ENCODE peak calls at places on chromosome X, in five cellular contexts. One of them, this sample, is unnamed.

GRCh38 chrX:72305286-72306084 is at the start of gene CITED1:
- DNase-seq in heart left ventricle: no peak
- DNase-seq in cardiac muscle cell: no peak
- DNase-seq in psoas muscle: no peak
- DNase-seq in GM12865: no peak
- DNase-seq in this sample: no peak

GRCh38 chrX:21747523-21747922 is 10.4 kb downstream of the SMPX start:
- DNase-seq in psoas muscle: no peak
- DNase-seq in GM12865: no peak
- DNase-seq in heart left ventricle: no peak
- DNase-seq in cardiac muscle cell: peak; percentile 60
- DNase-seq in this sample: no peak

GRCh38 chrX:41922694-41923171 is 621 bp downstream of the CASK start:
- DNase-seq in GM12865: peak; percentile 46
- DNase-seq in psoas muscle: peak; percentile 58
- DNase-seq in cardiac muscle cell: peak; percentile 71
- DNase-seq in heart left ventricle: peak; percentile 40
- DNase-seq in this sample: no peak

GRCh38 chrX:47181301-47181700 is 12.3 kb upstream of the UBA1 start:
- DNase-seq in heart left ventricle: peak; percentile 17
- DNase-seq in GM12865: no peak
- DNase-seq in cardiac muscle cell: no peak
- DNase-seq in psoas muscle: no peak
- DNase-seq in this sample: no peak

GRCh38 chrX:46994096-46994495 is 81.9 kb downstream of the JADE3 start:
- DNase-seq in heart left ventricle: no peak
- DNase-seq in psoas muscle: no peak
- DNase-seq in cardiac muscle cell: no peak
- DNase-seq in GM12865: no peak
- DNase-seq in this sample: no peak

GRCh38 chrX:43958529-43958928 is 14.7 kb downstream of the NDP start:
- DNase-seq in cardiac muscle cell: peak; percentile 68
- DNase-seq in psoas muscle: no peak
- DNase-seq in GM12865: peak; percentile 55
- DNase-seq in heart left ventricle: no peak
- DNase-seq in this sample: peak; percentile 79

GRCh38 chrX:1537031-1537715 is at the start of gene P2RY8:
- DNase-seq in heart left ventricle: peak; percentile 73
- DNase-seq in psoas muscle: peak; percentile 66
- DNase-seq in GM12865: peak; percentile 89
- DNase-seq in cardiac muscle cell: no peak
- DNase-seq in this sample: no peak

GRCh38 chrX:65644621-65645287 is 22.7 kb upstream of the MSN start:
- DNase-seq in psoas muscle: peak; percentile 91
- DNase-seq in heart left ventricle: peak; percentile 88
- DNase-seq in cardiac muscle cell: no peak
- DNase-seq in GM12865: no peak
- DNase-seq in this sample: peak; percentile 86

GRCh38 chrX:72121381-72121780 is 10.3 kb downstream of the RTL5 start:
- DNase-seq in GM12865: peak; percentile 42
- DNase-seq in cardiac muscle cell: no peak
- DNase-seq in psoas muscle: peak; percentile 72
- DNase-seq in heart left ventricle: peak; percentile 64
- DNase-seq in this sample: peak; percentile 85

GRCh38 chrX:1614927-1615326 is at the start of gene ASMT:
- DNase-seq in psoas muscle: no peak
- DNase-seq in heart left ventricle: no peak
- DNase-seq in cardiac muscle cell: no peak
- DNase-seq in GM12865: no peak
- DNase-seq in this sample: no peak

GRCh38 chrX:53990201-53990600 is 54.1 kb downstream of the PHF8 start:
- DNase-seq in heart left ventricle: no peak
- DNase-seq in psoas muscle: no peak
- DNase-seq in GM12865: no peak
- DNase-seq in cardiac muscle cell: no peak
- DNase-seq in this sample: no peak

GRCh38 chrX:134240209-134240608 is 3.2 kb downstream of the CCDC160 start:
- DNase-seq in cardiac muscle cell: no peak
- DNase-seq in heart left ventricle: no peak
- DNase-seq in GM12865: no peak
- DNase-seq in psoas muscle: no peak
- DNase-seq in this sample: no peak

GRCh38 chrX:64642482-64642881 is 247.2 kb upstream of the MTMR8 start:
- DNase-seq in cardiac muscle cell: no peak
- DNase-seq in heart left ventricle: no peak
- DNase-seq in psoas muscle: no peak
- DNase-seq in GM12865: peak; percentile 4
- DNase-seq in this sample: no peak

GRCh38 chrX:44908198-44908597 is 35.2 kb downstream of the KDM6A start:
- DNase-seq in psoas muscle: no peak
- DNase-seq in cardiac muscle cell: no peak
- DNase-seq in heart left ventricle: no peak
- DNase-seq in GM12865: no peak
- DNase-seq in this sample: no peak

GRCh38 chrX:37472836-37473235 is 98.6 kb upstream of the LANCL3 start:
- DNase-seq in cardiac muscle cell: no peak
- DNase-seq in GM12865: no peak
- DNase-seq in psoas muscle: no peak
- DNase-seq in heart left ventricle: no peak
- DNase-seq in this sample: no peak

GRCh38 chrX:46311581-46312120 is 233.6 kb downstream of the ZNF674 start:
- DNase-seq in GM12865: no peak
- DNase-seq in heart left ventricle: no peak
- DNase-seq in cardiac muscle cell: no peak
- DNase-seq in psoas muscle: no peak
- DNase-seq in this sample: no peak

GRCh38 chrX:119127643-119128042 is at the start of gene KIAA1210:
- DNase-seq in GM12865: no peak
- DNase-seq in heart left ventricle: no peak
- DNase-seq in cardiac muscle cell: no peak
- DNase-seq in psoas muscle: no peak
- DNase-seq in this sample: no peak

GRCh38 chrX:13876652-13877051 is 59.8 kb upstream of the GPM6B start:
- DNase-seq in psoas muscle: no peak
- DNase-seq in heart left ventricle: peak; percentile 24
- DNase-seq in GM12865: no peak
- DNase-seq in cardiac muscle cell: no peak
- DNase-seq in this sample: peak; percentile 45

GRCh38 chrX:97629597-97629985 is 745.9 kb downstream of the RPA4 start:
- DNase-seq in psoas muscle: no peak
- DNase-seq in cardiac muscle cell: no peak
- DNase-seq in GM12865: no peak
- DNase-seq in heart left ventricle: no peak
- DNase-seq in this sample: no peak

GRCh38 chrX:45750639-45751038 is 550.0 kb upstream of the DIPK2B start:
- DNase-seq in cardiac muscle cell: no peak
- DNase-seq in GM12865: no peak
- DNase-seq in heart left ventricle: peak; percentile 38
- DNase-seq in psoas muscle: no peak
- DNase-seq in this sample: peak; percentile 34

GRCh38 chrX:123648028-123648810 is 84.6 kb downstream of the THOC2 start:
- DNase-seq in GM12865: peak; percentile 3
- DNase-seq in cardiac muscle cell: peak; percentile 70
- DNase-seq in heart left ventricle: no peak
- DNase-seq in psoas muscle: no peak
- DNase-seq in this sample: peak; percentile 78

GRCh38 chrX:99394450-99394849 is 1015.6 kb downstream of the PCDH19 start:
- DNase-seq in psoas muscle: no peak
- DNase-seq in heart left ventricle: no peak
- DNase-seq in GM12865: no peak
- DNase-seq in cardiac muscle cell: peak; percentile 5
- DNase-seq in this sample: no peak

GRCh38 chrX:118056870-118057269 is 59.7 kb downstream of the KLHL13 start:
- DNase-seq in cardiac muscle cell: no peak
- DNase-seq in GM12865: no peak
- DNase-seq in psoas muscle: no peak
- DNase-seq in heart left ventricle: no peak
- DNase-seq in this sample: no peak

GRCh38 chrX:118066867-118067515 is 49.6 kb downstream of the KLHL13 start:
- DNase-seq in cardiac muscle cell: no peak
- DNase-seq in GM12865: no peak
- DNase-seq in heart left ventricle: no peak
- DNase-seq in psoas muscle: no peak
- DNase-seq in this sample: no peak

GRCh38 chrX:118062817-118063615 is 53.6 kb downstream of the KLHL13 start:
- DNase-seq in GM12865: peak; percentile 47
- DNase-seq in heart left ventricle: no peak
- DNase-seq in cardiac muscle cell: no peak
- DNase-seq in psoas muscle: no peak
- DNase-seq in this sample: no peak

GRCh38 chrX:118058924-118059323 is 57.7 kb downstream of the KLHL13 start:
- DNase-seq in GM12865: no peak
- DNase-seq in psoas muscle: no peak
- DNase-seq in cardiac muscle cell: no peak
- DNase-seq in heart left ventricle: no peak
- DNase-seq in this sample: no peak

GRCh38 chrX:118062048-118062789 is 54.4 kb downstream of the KLHL13 start:
- DNase-seq in heart left ventricle: no peak
- DNase-seq in GM12865: peak; percentile 23
- DNase-seq in cardiac muscle cell: no peak
- DNase-seq in psoas muscle: no peak
- DNase-seq in this sample: no peak
- H3K4me3 ChIP-seq in heart left ventricle: no peak overlapping the region
- H3K4me3 ChIP-seq in GM12865: no peak overlapping the region
- H3K4me3 ChIP-seq in cardiac muscle cell: no peak overlapping the region
- H3K4me3 ChIP-seq in psoas muscle: no peak overlapping the region
- H3K4me3 ChIP-seq in this sample: no peak overlapping the region

GRCh38 chrX:56789518-56790070 is 60.6 kb downstream of the NBDY start:
- DNase-seq in psoas muscle: no peak
- DNase-seq in cardiac muscle cell: no peak
- DNase-seq in heart left ventricle: no peak
- DNase-seq in GM12865: no peak
- DNase-seq in this sample: no peak

GRCh38 chrX:56788229-56788628 is 59.2 kb downstream of the NBDY start:
- DNase-seq in cardiac muscle cell: no peak
- DNase-seq in psoas muscle: no peak
- DNase-seq in heart left ventricle: no peak
- DNase-seq in GM12865: no peak
- DNase-seq in this sample: no peak

GRCh38 chrX:56786889-56787733 is 58.1 kb downstream of the NBDY start:
- DNase-seq in cardiac muscle cell: no peak
- DNase-seq in psoas muscle: no peak
- DNase-seq in GM12865: no peak
- DNase-seq in heart left ventricle: no peak
- DNase-seq in this sample: no peak

GRCh38 chrX:56787734-56788152 is 58.7 kb downstream of the NBDY start:
- DNase-seq in GM12865: no peak
- DNase-seq in heart left ventricle: no peak
- DNase-seq in psoas muscle: no peak
- DNase-seq in cardiac muscle cell: no peak
- DNase-seq in this sample: no peak

GRCh38 chrX:56788717-56789122 is 59.7 kb downstream of the NBDY start:
- DNase-seq in psoas muscle: peak; percentile 86
- DNase-seq in cardiac muscle cell: no peak
- DNase-seq in GM12865: no peak
- DNase-seq in heart left ventricle: no peak
- DNase-seq in this sample: peak; percentile 30
- TF ChIP-seq CTCF in psoas muscle: no peak
- TF ChIP-seq CTCF in cardiac muscle cell: peak; percentile 17
- TF ChIP-seq CTCF in GM12865: no peak
- TF ChIP-seq CTCF in heart left ventricle: no peak
- TF ChIP-seq CTCF in this sample: peak; percentile 36

GRCh38 chrX:100817340-100817739 is 2.9 kb upstream of the CSTF2 start:
- DNase-seq in heart left ventricle: no peak
- DNase-seq in psoas muscle: no peak
- DNase-seq in GM12865: no peak
- DNase-seq in cardiac muscle cell: no peak
- DNase-seq in this sample: no peak
- H3K4me3 ChIP-seq in heart left ventricle: no peak overlapping the region
- H3K4me3 ChIP-seq in psoas muscle: no peak overlapping the region
- H3K4me3 ChIP-seq in GM12865: no peak overlapping the region
- H3K4me3 ChIP-seq in cardiac muscle cell: no peak overlapping the region
- H3K4me3 ChIP-seq in this sample: no peak overlapping the region

GRCh38 chrX:17005712-17006372 is 59.4 kb downstream of the REPS2 start:
- DNase-seq in cardiac muscle cell: no peak
- DNase-seq in psoas muscle: no peak
- DNase-seq in heart left ventricle: no peak
- DNase-seq in GM12865: no peak
- DNase-seq in this sample: no peak

GRCh38 chrX:17009856-17010650 is 63.6 kb downstream of the REPS2 start:
- DNase-seq in heart left ventricle: no peak
- DNase-seq in cardiac muscle cell: no peak
- DNase-seq in GM12865: no peak
- DNase-seq in psoas muscle: no peak
- DNase-seq in this sample: no peak

DNA sequence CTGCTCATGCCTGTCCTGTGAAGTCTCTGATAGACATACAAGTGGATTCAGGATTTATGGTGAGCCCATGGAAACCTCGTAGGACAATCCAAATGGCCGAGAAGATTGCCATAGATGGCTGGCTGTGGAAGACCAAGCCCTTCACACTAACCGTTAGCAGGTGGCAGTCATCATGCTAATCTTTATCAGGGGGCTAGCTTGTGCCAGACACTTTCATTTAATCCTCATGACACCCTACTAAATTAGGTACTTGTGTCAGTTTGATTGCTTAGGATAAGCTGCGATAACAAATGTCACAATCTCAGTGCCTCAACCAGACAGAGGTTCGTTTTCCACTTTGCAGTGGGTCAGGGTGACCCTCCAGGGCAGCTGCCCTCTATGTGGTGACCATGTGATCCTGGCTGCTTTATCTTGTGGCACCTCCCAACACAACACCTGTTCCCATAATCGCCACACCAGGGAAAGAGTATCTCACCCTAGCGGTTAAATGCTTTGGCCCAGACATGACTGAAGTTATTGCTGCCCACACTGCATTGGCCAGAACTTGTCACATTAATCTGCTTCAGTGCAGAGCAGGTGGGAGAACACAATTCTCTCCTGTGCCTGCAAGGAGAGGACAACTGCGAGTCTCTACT is 60.8 kb downstream of the REPS2 start:
- DNase-seq in GM12865: peak; percentile 37
- DNase-seq in cardiac muscle cell: peak; percentile 23
- DNase-seq in psoas muscle: no peak
- DNase-seq in heart left ventricle: no peak
- DNase-seq in this sample: peak; percentile 18
- TF ChIP-seq CTCF in GM12865: peak; percentile 38
- TF ChIP-seq CTCF in cardiac muscle cell: peak; percentile 33
- TF ChIP-seq CTCF in psoas muscle: no peak
- TF ChIP-seq CTCF in heart left ventricle: peak; percentile 5
- TF ChIP-seq CTCF in this sample: peak; percentile 57

This sample was measured in astrocyte of the spinal cord.